ENCODE peak calls at places on chromosomes 11 and 22, in five cellular contexts. One of them, this sample, is unnamed.

GRCh38 chr11:73334244-73335203 is 26.4 kb downstream of the ARHGEF17 start:
- DNase-seq in PC-3: peak
- DNase-seq in neural progenitor cell: peak
- DNase-seq in MM.1S: no peak
- DNase-seq in hepatocyte: peak
- DNase-seq in this sample: no peak

GRCh38 chr11:10943968-10944367 is 86.1 kb upstream of the ZBED5 start:
- DNase-seq in PC-3: peak
- DNase-seq in neural progenitor cell: no peak
- DNase-seq in MM.1S: no peak
- DNase-seq in hepatocyte: no peak
- DNase-seq in this sample: no peak

GRCh38 chr11:15806217-15806616 is 550.1 kb downstream of the SOX6 start:
- DNase-seq in PC-3: no peak
- DNase-seq in neural progenitor cell: no peak
- DNase-seq in MM.1S: no peak
- DNase-seq in hepatocyte: no peak
- DNase-seq in this sample: no peak

GRCh38 chr11:69380451-69380901 is 86.5 kb downstream of the MYEOV start:
- DNase-seq in PC-3: no peak
- DNase-seq in neural progenitor cell: no peak
- DNase-seq in MM.1S: no peak
- DNase-seq in hepatocyte: no peak
- DNase-seq in this sample: no peak

GRCh38 chr11:112310414-112310813 is 49.8 kb upstream of the PLET1 start:
- DNase-seq in PC-3: peak
- DNase-seq in neural progenitor cell: no peak
- DNase-seq in MM.1S: no peak
- DNase-seq in hepatocyte: no peak
- DNase-seq in this sample: no peak

GRCh38 chr11:7677801-7678201 is 4.5 kb upstream of the CYB5R2 start:
- DNase-seq in PC-3: peak
- DNase-seq in neural progenitor cell: no peak
- DNase-seq in MM.1S: no peak
- DNase-seq in hepatocyte: peak
- DNase-seq in this sample: no peak

GRCh38 chr22:30351226-30351625 is 5.5 kb downstream of the SF3A1 start:
- DNase-seq in PC-3: no peak
- DNase-seq in neural progenitor cell: no peak
- DNase-seq in MM.1S: no peak
- DNase-seq in hepatocyte: no peak
- DNase-seq in this sample: no peak

GRCh38 chr11:112106070-112106469 is 19.4 kb downstream of the SDHD start:
- DNase-seq in PC-3: peak
- DNase-seq in neural progenitor cell: no peak
- DNase-seq in MM.1S: no peak
- DNase-seq in hepatocyte: no peak
- DNase-seq in this sample: no peak

GRCh38 chr22:40436460-40437431 is 66.4 kb downstream of the SGSM3 start:
- DNase-seq in PC-3: peak
- DNase-seq in neural progenitor cell: peak
- DNase-seq in MM.1S: peak
- DNase-seq in hepatocyte: peak
- DNase-seq in this sample: peak

GRCh38 chr11:70796601-70797000 is 398.3 kb downstream of the CTTN start:
- DNase-seq in PC-3: peak
- DNase-seq in neural progenitor cell: peak
- DNase-seq in MM.1S: no peak
- DNase-seq in hepatocyte: no peak
- DNase-seq in this sample: peak

GRCh38 chr22:23574371-23574811 is 5.7 kb downstream of the IGLL1 start:
- DNase-seq in PC-3: no peak
- DNase-seq in neural progenitor cell: no peak
- DNase-seq in MM.1S: no peak
- DNase-seq in hepatocyte: no peak
- DNase-seq in this sample: no peak

GRCh38 chr11:126502159-126502558 is 146.7 kb downstream of the ST3GAL4 start:
- DNase-seq in PC-3: no peak
- DNase-seq in neural progenitor cell: no peak
- DNase-seq in MM.1S: no peak
- DNase-seq in hepatocyte: no peak
- DNase-seq in this sample: no peak

GRCh38 chr11:2521681-2522630 is 77.1 kb downstream of the KCNQ1 start:
- DNase-seq in PC-3: no peak
- DNase-seq in neural progenitor cell: peak
- DNase-seq in MM.1S: no peak
- DNase-seq in hepatocyte: no peak
- DNase-seq in this sample: no peak

DNA sequence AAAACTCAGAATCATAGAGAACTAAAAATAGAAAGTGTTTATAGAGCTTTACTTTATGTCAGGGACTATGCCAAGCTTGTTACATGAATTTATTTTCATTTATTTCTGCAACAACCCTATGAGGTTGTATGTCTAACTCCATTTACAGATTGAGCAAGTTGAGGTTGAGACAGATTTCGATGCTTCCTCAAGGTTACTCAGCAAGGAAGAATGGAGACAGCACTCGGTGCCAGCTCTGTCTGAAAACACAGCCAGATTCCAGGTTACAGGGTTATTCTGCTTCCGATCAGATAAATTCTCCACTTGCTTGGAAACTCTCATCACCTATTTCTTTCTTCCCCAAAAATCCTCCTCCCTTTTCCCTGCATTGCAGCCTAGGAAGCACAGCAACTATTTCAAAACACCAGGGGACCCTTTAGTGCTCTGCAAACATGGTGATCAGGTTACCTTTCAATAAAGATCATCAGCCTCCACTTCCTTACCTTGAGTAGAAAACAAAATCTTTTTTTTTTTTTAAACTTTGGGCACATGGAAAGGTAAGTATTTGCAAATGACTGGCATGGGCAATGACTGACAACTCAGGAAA is 7.0 kb downstream of the MMP3 start:
- DNase-seq in PC-3: peak
- DNase-seq in neural progenitor cell: no peak
- DNase-seq in MM.1S: no peak
- DNase-seq in hepatocyte: no peak
- DNase-seq in this sample: peak
- H2AFZ ChIP-seq in PC-3: no peak
- H2AFZ ChIP-seq in neural progenitor cell: peak
- H2AFZ ChIP-seq in MM.1S: no peak
- H2AFZ ChIP-seq in hepatocyte: no peak
- H2AFZ ChIP-seq in this sample: peak

GRCh38 chr22:46370584-46371373 is 35.3 kb downstream of the TRMU start:
- DNase-seq in PC-3: no peak
- DNase-seq in neural progenitor cell: no peak
- DNase-seq in MM.1S: peak
- DNase-seq in hepatocyte: peak
- DNase-seq in this sample: no peak
- TF ChIP-seq EZH2phosphoT487 in PC-3: no peak
- TF ChIP-seq EZH2phosphoT487 in neural progenitor cell: no peak
- TF ChIP-seq EZH2phosphoT487 in MM.1S: no peak
- TF ChIP-seq EZH2phosphoT487 in hepatocyte: no peak
- TF ChIP-seq EZH2phosphoT487 in this sample: no peak

DNA sequence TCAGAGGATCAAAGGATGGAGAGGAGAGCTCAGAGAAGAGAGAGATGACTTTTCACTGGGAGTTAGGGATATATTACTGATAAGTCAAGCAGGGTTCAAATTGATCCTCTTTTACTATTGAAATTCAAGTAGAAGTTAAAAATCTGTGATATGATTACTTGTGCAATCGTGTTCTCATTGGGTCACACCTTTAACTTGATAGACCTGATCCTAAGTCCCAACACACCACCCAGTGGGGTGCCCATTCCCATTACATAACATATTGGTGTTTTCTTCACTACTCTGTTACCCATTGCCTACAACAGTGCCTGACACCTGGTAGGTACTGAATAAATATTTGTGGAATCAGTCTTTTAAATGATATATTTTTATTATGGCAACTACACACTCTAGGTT is 66.4 kb upstream of the PICALM start:
- DNase-seq in PC-3: no peak
- DNase-seq in neural progenitor cell: no peak
- DNase-seq in MM.1S: no peak
- DNase-seq in hepatocyte: no peak
- DNase-seq in this sample: no peak
- H2AFZ ChIP-seq in PC-3: no peak
- H2AFZ ChIP-seq in neural progenitor cell: no peak
- H2AFZ ChIP-seq in MM.1S: no peak
- H2AFZ ChIP-seq in hepatocyte: no peak
- H2AFZ ChIP-seq in this sample: no peak

DNA sequence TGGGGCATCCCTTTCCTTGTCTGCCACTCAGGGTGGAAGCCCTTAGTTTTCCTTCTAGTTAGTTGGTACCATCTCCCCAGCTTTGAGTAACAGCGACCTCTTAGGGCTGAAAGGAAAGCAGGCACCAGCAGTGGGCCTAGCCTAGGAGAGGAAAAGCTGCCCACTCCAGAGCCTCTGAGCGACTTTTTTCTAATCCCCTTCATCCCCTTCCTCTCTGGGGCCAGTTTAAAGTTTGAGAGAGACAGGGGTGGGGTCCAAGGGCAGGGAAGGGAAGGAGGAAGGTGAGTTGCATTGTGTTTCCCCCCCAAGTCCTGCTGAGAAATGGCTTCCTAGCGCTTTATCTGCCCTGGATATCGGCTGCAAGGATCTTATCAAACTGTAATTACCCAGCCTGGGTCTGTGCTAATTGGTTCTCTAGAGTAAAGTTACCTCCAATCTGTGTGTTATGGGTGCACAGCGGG is 573.9 kb upstream of the CADM1 start:
- DNase-seq in PC-3: no peak
- DNase-seq in neural progenitor cell: peak
- DNase-seq in MM.1S: no peak
- DNase-seq in hepatocyte: peak
- DNase-seq in this sample: peak
- TF ChIP-seq EZH2phosphoT487 in PC-3: no peak
- TF ChIP-seq EZH2phosphoT487 in neural progenitor cell: no peak
- TF ChIP-seq EZH2phosphoT487 in MM.1S: no peak
- TF ChIP-seq EZH2phosphoT487 in hepatocyte: no peak
- TF ChIP-seq EZH2phosphoT487 in this sample: no peak